ENCODE peak calls at places on chromosomes 3 and 15, in six cellular contexts. L is activated CD4-positive, alpha-beta T cell treated with anti-CD3 and anti-CD28 coated beads, Interleukin-2, amount 50 U/mL, for 24 hours; U is KG1; G is cardiac septum; A is endothelial cell; R is activated B cell treated with CpG ODN at 0.5 μM for 24 hours. Q is an unnamed sample.

GRCh38 chr15:82183121-82184031 is 79.2 kb downstream of the EFL1 start:
- DNase-seq in U (no peak), A (no peak), G (no peak), R (no peak), L (no peak), Q (no peak)

GRCh38 chr3:71111784-71112440 is 471.6 kb downstream of the FOXP1 start:
- DNase-seq in G (no peak), U (no peak), R (no peak), A (no peak), L (no peak), Q (no peak)

GRCh38 chr3:128438488-128439072 is 28.1 kb downstream of the DNAJB8 start:
- DNase-seq in U (no peak), R (no peak), L (no peak), A (no peak), G (no peak), Q (no peak)

GRCh38 chr15:98003528-98003927 is 43.0 kb downstream of the ARRDC4 start:
- DNase-seq in R (no peak), G (no peak), A (no peak), U (no peak), L (no peak), Q (no peak)

GRCh38 chr3:113556556-113557335 is 24.4 kb downstream of the SIDT1 start:
- DNase-seq in A (no peak), G (no peak), R (no peak), L (no peak), U (no peak), Q (no peak)

GRCh38 chr3:120875989-120876388 is 32.0 kb upstream of the STXBP5L start:
- DNase-seq in A (no peak), L (no peak), G (no peak), R (no peak), U (no peak), Q (no peak)

GRCh38 chr3:45055411-45056143 is 29.5 kb downstream of the CLEC3B start:
- DNase-seq in G (no peak), U (no peak), L (no peak), A (peak), R (no peak), Q (no peak)

GRCh38 chr3:172216843-172217404 is 177.5 kb downstream of the FNDC3B start:
- DNase-seq in A (no peak), R (no peak), U (no peak), G (no peak), L (no peak), Q (no peak)

GRCh38 chr15:41494190-41494921 is 682 bp downstream of the ITPKA start:
- DNase-seq in U (no peak), A (peak), R (peak), L (no peak), G (no peak), Q (no peak)

GRCh38 chr3:100928638-100929428 is 64.4 kb downstream of the ABI3BP start:
- DNase-seq in U (no peak), R (no peak), L (no peak), G (no peak), A (no peak), Q (no peak)

GRCh38 chr15:52158084-52158765 is 33.0 kb downstream of the GNB5 start:
- DNase-seq in A (no peak), R (no peak), U (no peak), L (no peak), G (no peak), Q (no peak)

GRCh38 chr15:20357139-20358065 is 184.2 kb downstream of the GOLGA6L6 start:
- DNase-seq in A (no peak), L (peak), G (peak), U (no peak), R (peak), Q (no peak)

GRCh38 chr3:46498916-46499519 is 1.2 kb downstream of the RTP3 start:
- DNase-seq in U (no peak), G (no peak), L (no peak), R (no peak), A (no peak), Q (no peak)

GRCh38 chr3:186127463-186127862 is 18.6 kb upstream of the ETV5 start:
- DNase-seq in L (no peak), A (no peak), G (no peak), R (no peak), U (no peak), Q (no peak)

GRCh38 chr15:31256385-31257265 is 70.0 kb upstream of the KLF13 start:
- DNase-seq in L (no peak), A (no peak), G (no peak), U (no peak), R (no peak), Q (no peak)

GRCh38 chr3:105791134-105791533 is 77.7 kb downstream of the CBLB start:
- DNase-seq in R (no peak), U (no peak), L (no peak), A (no peak), G (no peak), Q (no peak)

GRCh38 chr3:30894521-30895289 is at the start of gene GADL1:
- DNase-seq in U (no peak), G (no peak), R (no peak), A (peak), L (peak), Q (no peak)

GRCh38 chr3:18732474-18732873 is 307.3 kb upstream of the SATB1 start:
- DNase-seq in A (no peak), R (no peak), L (no peak), U (no peak), G (no peak), Q (no peak)

GRCh38 chr3:134249935-134250716 is 533 bp downstream of the RYK start:
- DNase-seq in U (no peak), L (peak), A (peak), G (peak), R (peak), Q (no peak)

GRCh38 chr3:195886181-195887141 is 21.9 kb downstream of the TNK2 start:
- DNase-seq in U (no peak), L (no peak), R (no peak), A (peak), G (no peak), Q (no peak)

GRCh38 chr3:109927161-109927560 is 589.8 kb upstream of the DPPA4 start:
- DNase-seq in A (no peak), L (no peak), R (no peak), G (no peak), U (no peak), Q (no peak)

GRCh38 chr3:12588039-12588673 is 31.3 kb downstream of the MKRN2 start:
- DNase-seq in G (no peak), R (no peak), A (no peak), L (no peak), U (no peak), Q (no peak)

GRCh38 chr3:86785381-86785780 is 205.6 kb downstream of the VGLL3 start:
- DNase-seq in R (no peak), A (no peak), L (no peak), G (no peak), U (no peak), Q (no peak)

GRCh38 chr3:60730371-60730770 is 520.9 kb downstream of the FHIT start:
- DNase-seq in U (no peak), L (no peak), A (no peak), G (no peak), R (no peak), Q (no peak)

GRCh38 chr15:94040523-94041248 is 190.7 kb upstream of the MCTP2 start:
- DNase-seq in G (no peak), U (no peak), L (no peak), R (no peak), A (no peak), Q (no peak)

GRCh38 chr3:163196815-163197214 is 1700.2 kb downstream of the OTOL1 start:
- DNase-seq in R (no peak), U (no peak), L (no peak), A (no peak), G (no peak), Q (no peak)

GRCh38 chr3:52080830-52081719 is 24.7 kb upstream of the DUSP7 start:
- DNase-seq in G (no peak), A (no peak), R (no peak), L (no peak), U (no peak), Q (no peak)